ENCODE peak calls at places on chromosomes 2 and 18, in eight cellular contexts. I is astrocyte of the spinal cord, B is A549, X is heart right ventricle, T is esophagus squamous epithelium, D is epithelial cell of esophagus, E is right atrium auricular region, K is cardiac fibroblast. Q is an unnamed sample.

GRCh38 chr2:176184749-176185148 is 3.7 kb upstream of the HOXD1 start:
- DNase-seq in E (no peak), T (no peak), X (no peak), I (no peak), B (no peak), K (no peak), D (no peak), Q (no peak)

GRCh38 chr2:239595711-239596110 is 194.9 kb upstream of the HDAC4 start:
- DNase-seq in X (no peak), K (no peak), T (no peak), D (no peak), B (no peak), I (no peak), E (no peak), Q (no peak)

GRCh38 chr2:238378230-238379095 is 48.3 kb upstream of the ASB1 start:
- DNase-seq in I (no peak), X (no peak), D (peak; percentile 19), K (no peak), B (no peak), T (no peak), E (no peak), Q (no peak)

GRCh38 chr2:164725542-164725941 is 104.3 kb upstream of the GRB14 start:
- DNase-seq in K (no peak), D (no peak), I (no peak), X (no peak), B (no peak), T (no peak), E (no peak), Q (no peak)

GRCh38 chr18:906416-907170 is 1.9 kb downstream of the ADCYAP1 start:
- DNase-seq in D (no peak), K (no peak), B (no peak), E (no peak), I (no peak), T (no peak), X (no peak), Q (no peak)

GRCh38 chr2:9212010-9212638 is 5.5 kb downstream of the ASAP2 start:
- DNase-seq in B (no peak), X (no peak), T (no peak), E (peak; percentile 53), I (no peak), K (no peak), D (no peak), Q (no peak)

GRCh38 chr2:234191819-234192407 is 141.4 kb downstream of the SPP2 start:
- DNase-seq in E (no peak), X (no peak), I (peak; percentile 32), D (peak; percentile 75), B (peak; percentile 74), K (peak; percentile 44), T (no peak), Q (no peak)

GRCh38 chr18:40414155-40414754 is 1540.8 kb upstream of the PIK3C3 start:
- DNase-seq in D (peak; percentile 73), K (peak; percentile 11), I (peak; percentile 32), X (no peak), E (no peak), B (no peak), T (no peak), Q (no peak)

GRCh38 chr2:19358242-19359020 is at the start of gene OSR1:
- DNase-seq in T (no peak), K (peak; percentile 90), X (peak; percentile 71), B (peak; percentile 69), D (peak; percentile 58), E (peak; percentile 75), I (peak; percentile 76), Q (no peak)

GRCh38 chr18:26436176-26437031 is 111.9 kb downstream of the KCTD1 start:
- DNase-seq in D (peak; percentile 82), X (no peak), I (peak; percentile 87), B (peak; percentile 82), T (no peak), K (peak; percentile 73), E (no peak), Q (no peak)

GRCh38 chr2:68404164-68404563 is 39.1 kb downstream of the PLEK start:
- DNase-seq in T (no peak), X (no peak), B (no peak), E (no peak), D (no peak), K (no peak), I (no peak), Q (no peak)

GRCh38 chr18:11871501-11871900 is 20.3 kb downstream of the CHMP1B start:
- DNase-seq in I (no peak), E (no peak), D (peak; percentile 54), B (no peak), K (no peak), T (no peak), X (no peak), Q (no peak)

GRCh38 chr18:77059294-77059916 is 73.2 kb downstream of the MBP start:
- DNase-seq in E (no peak), X (no peak), B (peak; percentile 80), K (peak; percentile 84), D (peak; percentile 73), I (peak; percentile 77), T (no peak), Q (no peak)

GRCh38 chr18:77062518-77063003 is 70.0 kb downstream of the MBP start:
- DNase-seq in T (no peak), B (no peak), E (peak; percentile 36), X (no peak), D (no peak), I (peak; percentile 87), K (peak; percentile 95), Q (no peak)

GRCh38 chr18:77063256-77063655 is 69.3 kb downstream of the MBP start:
- DNase-seq in K (peak; percentile 43), B (no peak), I (peak; percentile 81), X (no peak), E (peak; percentile 55), T (no peak), D (peak; percentile 92), Q (no peak)

GRCh38 chr18:77061946-77062517 is 70.6 kb downstream of the MBP start:
- DNase-seq in X (no peak), I (peak; percentile 88), B (no peak), T (no peak), E (peak; percentile 66), K (peak; percentile 38), D (peak; percentile 70), Q (no peak)

DNA sequence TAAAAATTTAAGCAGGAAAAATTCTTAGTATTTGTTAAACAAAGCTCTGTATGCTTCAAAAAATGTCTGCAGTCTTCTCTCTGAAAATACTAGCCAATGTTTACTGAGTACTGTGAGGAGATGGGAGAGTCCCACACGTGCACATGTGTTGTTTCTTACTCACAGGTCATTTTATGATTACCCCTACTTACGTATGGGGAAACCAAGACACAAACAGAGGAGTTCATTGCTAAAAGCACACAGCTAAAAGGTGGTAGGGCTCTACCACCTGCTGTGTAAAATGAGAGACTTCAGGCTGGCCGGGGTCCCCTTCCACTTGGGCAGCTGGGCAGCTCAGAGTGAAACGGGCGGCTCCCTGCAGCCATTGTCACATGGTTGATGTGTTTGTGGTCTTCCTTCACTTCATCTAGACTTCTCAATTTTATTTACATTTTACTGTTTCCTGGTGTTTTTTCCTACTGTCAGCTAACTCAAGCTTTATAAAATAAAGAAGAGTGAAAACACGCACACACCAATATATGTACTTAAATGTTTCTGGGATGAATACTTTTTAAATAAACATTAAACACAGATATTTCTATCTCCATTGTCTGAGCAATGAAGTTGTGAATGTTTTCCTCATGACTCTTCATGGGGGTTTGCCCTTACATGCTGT is 71.2 kb downstream of the MBP start:
- DNase-seq in E (no peak), T (no peak), B (no peak), K (no peak), D (no peak), X (no peak), I (peak; percentile 75), Q (no peak)
- H3K4me3 ChIP-seq in E (no peak overlapping the region), T (no peak overlapping the region), B (no peak overlapping the region), K (no peak overlapping the region), D (no peak overlapping the region), X (no peak overlapping the region), I (no peak overlapping the region), Q (no peak overlapping the region)

GRCh38 chr18:69402219-69402989 is 1.7 kb downstream of the DOK6 start:
- DNase-seq in D (no peak), X (no peak), E (no peak), T (no peak), K (no peak), B (no peak), I (no peak), Q (no peak)
- H3K4me3 ChIP-seq in D (no peak overlapping the region), X (peak overlapping the region; percentile 57), E (peak overlapping the region; percentile 54), T (peak overlapping the region; percentile 63), K (peak overlapping the region; percentile 59), B (no peak overlapping the region), I (peak overlapping the region; percentile 47), Q (peak overlapping the region; percentile 70)

DNA sequence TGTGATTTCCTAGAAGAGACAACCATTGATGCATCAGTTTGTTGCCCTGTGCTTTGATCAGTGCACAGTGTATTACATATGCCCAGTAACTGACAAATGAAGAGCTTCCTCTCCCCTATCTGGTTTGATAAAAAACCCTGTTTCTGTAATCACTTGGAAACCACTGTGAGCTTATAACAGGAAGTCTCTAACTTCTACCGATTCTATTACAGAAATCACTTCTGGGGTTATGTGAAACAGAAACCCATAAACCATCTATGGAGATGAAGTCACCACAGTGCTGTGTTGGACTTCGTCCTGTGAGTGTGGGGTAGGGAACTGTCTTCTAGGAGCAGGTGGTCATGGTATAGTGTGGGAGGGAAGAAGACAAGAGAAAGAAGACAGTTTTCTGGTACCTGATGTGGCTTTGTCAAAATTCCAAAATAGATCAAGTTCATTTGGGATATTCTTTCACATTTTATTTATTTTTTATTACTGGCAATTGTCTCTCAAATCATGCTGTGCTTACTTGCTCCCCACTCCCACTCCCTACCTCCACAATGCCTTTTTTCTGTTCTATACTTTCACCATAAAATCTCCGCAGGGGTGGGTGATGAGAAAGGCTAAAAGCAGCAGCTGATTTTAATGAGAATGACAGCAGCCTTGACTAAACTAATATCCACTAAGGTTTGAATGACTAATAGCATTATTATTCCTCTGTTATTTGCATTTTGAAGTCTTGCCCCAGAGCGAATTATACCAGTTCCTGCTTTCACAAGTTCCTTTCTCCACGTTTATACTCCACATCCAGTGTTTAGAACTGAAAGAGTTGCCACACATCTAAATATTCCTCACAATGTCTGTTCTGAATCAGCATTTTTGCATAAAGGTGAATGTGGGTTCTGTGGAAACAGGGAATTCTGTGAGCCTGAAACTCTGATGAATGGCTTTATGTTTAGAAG is 41.7 kb upstream of the RND3 start:
- DNase-seq in T (no peak), E (no peak), D (peak; percentile 98), K (peak; percentile 78), X (no peak), B (peak; percentile 70), I (peak; percentile 64), Q (no peak)
- H3K4me3 ChIP-seq in T (no peak overlapping the region), E (no peak overlapping the region), D (no peak overlapping the region), K (no peak overlapping the region), X (no peak overlapping the region), B (peak overlapping the region; percentile 9), I (no peak overlapping the region), Q (no peak overlapping the region)

GRCh38 chr18:58316400-58316942 is 272.4 kb downstream of the NEDD4L start:
- DNase-seq in X (no peak), E (no peak), B (no peak), K (no peak), D (no peak), I (no peak), T (no peak), Q (no peak)

GRCh38 chr18:58315739-58316215 is 271.8 kb downstream of the NEDD4L start:
- DNase-seq in E (peak; percentile 63), X (peak; percentile 45), T (no peak), B (no peak), D (peak; percentile 42), I (no peak), K (peak; percentile 10), Q (no peak)

GRCh38 chr18:58315041-58315440 is 271.0 kb downstream of the NEDD4L start:
- DNase-seq in K (no peak), D (no peak), X (no peak), B (no peak), T (no peak), E (no peak), I (peak; percentile 24), Q (no peak)

GRCh38 chr18:58313491-58314032 is 269.5 kb downstream of the NEDD4L start:
- DNase-seq in T (no peak), I (no peak), B (no peak), K (no peak), E (no peak), X (peak; percentile 38), D (peak; percentile 69), Q (no peak)

GRCh38 chr18:58314284-58314683 is 270.3 kb downstream of the NEDD4L start:
- DNase-seq in T (no peak), K (peak; percentile 92), I (peak; percentile 86), B (peak; percentile 27), D (peak; percentile 95), X (no peak), E (peak; percentile 90), Q (peak; percentile 43)
- H3K4me3 ChIP-seq in T (no peak overlapping the region), K (no peak overlapping the region), I (no peak overlapping the region), B (no peak overlapping the region), D (no peak overlapping the region), X (no peak overlapping the region), E (no peak overlapping the region), Q (no peak overlapping the region)

Q was measured in thoracic aorta.